ENCODE peak calls at places on chromosomes 7 and 10, in ten cellular contexts. One of them, this sample, is unnamed. For H3K4me1, the result is how much of the 10 kb centered on the place peaks cover.

GRCh38 chr10:18104223-18104872 is 35.9 kb upstream of the CACNB2 start:
- DNase-seq in ovary: peak
- DNase-seq in psoas muscle: peak
- DNase-seq in right lobe of liver: peak
- DNase-seq in adrenal gland: peak
- DNase-seq in endodermal cell: peak
- DNase-seq in MM.1S: peak
- DNase-seq in stomach: peak
- DNase-seq in GM23338: peak
- DNase-seq in left lung: no peak
- DNase-seq in this sample: peak

GRCh38 chr10:124642076-124642710 is 102.0 kb downstream of the FAM53B start:
- DNase-seq in stomach: no peak
- DNase-seq in endodermal cell: no peak
- DNase-seq in MM.1S: no peak
- DNase-seq in adrenal gland: no peak
- DNase-seq in GM23338: no peak
- DNase-seq in left lung: peak
- DNase-seq in psoas muscle: no peak
- DNase-seq in ovary: no peak
- DNase-seq in right lobe of liver: no peak
- DNase-seq in this sample: no peak

GRCh38 chr7:30896041-30896440 is 15.6 kb upstream of the AQP1 start:
- DNase-seq in stomach: no peak
- DNase-seq in left lung: no peak
- DNase-seq in psoas muscle: no peak
- DNase-seq in ovary: no peak
- DNase-seq in endodermal cell: no peak
- DNase-seq in GM23338: no peak
- DNase-seq in right lobe of liver: no peak
- DNase-seq in MM.1S: no peak
- DNase-seq in adrenal gland: no peak
- DNase-seq in this sample: no peak

GRCh38 chr7:20647908-20648776 is 32.7 kb downstream of the ABCB5 start:
- DNase-seq in GM23338: peak
- DNase-seq in stomach: no peak
- DNase-seq in endodermal cell: peak
- DNase-seq in psoas muscle: no peak
- DNase-seq in right lobe of liver: no peak
- DNase-seq in ovary: no peak
- DNase-seq in MM.1S: peak
- DNase-seq in adrenal gland: no peak
- DNase-seq in left lung: no peak
- DNase-seq in this sample: peak

GRCh38 chr7:1848013-1848640 is 178.1 kb downstream of the ELFN1 start:
- DNase-seq in ovary: no peak
- DNase-seq in left lung: peak
- DNase-seq in GM23338: no peak
- DNase-seq in endodermal cell: peak
- DNase-seq in right lobe of liver: peak
- DNase-seq in psoas muscle: peak
- DNase-seq in MM.1S: no peak
- DNase-seq in adrenal gland: no peak
- DNase-seq in stomach: no peak
- DNase-seq in this sample: no peak

GRCh38 chr10:5685764-5686240 is 1.2 kb downstream of the TASOR2 start:
- DNase-seq in endodermal cell: no peak
- DNase-seq in stomach: no peak
- DNase-seq in MM.1S: no peak
- DNase-seq in ovary: no peak
- DNase-seq in adrenal gland: no peak
- DNase-seq in GM23338: no peak
- DNase-seq in left lung: no peak
- DNase-seq in right lobe of liver: no peak
- DNase-seq in psoas muscle: no peak
- DNase-seq in this sample: no peak

GRCh38 chr10:95500649-95501048 is 60.5 kb downstream of the SORBS1 start:
- DNase-seq in psoas muscle: no peak
- DNase-seq in stomach: no peak
- DNase-seq in left lung: no peak
- DNase-seq in right lobe of liver: no peak
- DNase-seq in ovary: no peak
- DNase-seq in adrenal gland: no peak
- DNase-seq in endodermal cell: no peak
- DNase-seq in GM23338: no peak
- DNase-seq in MM.1S: no peak
- DNase-seq in this sample: no peak

GRCh38 chr10:123746927-123747326 is 80.8 kb downstream of the GPR26 start:
- DNase-seq in right lobe of liver: no peak
- DNase-seq in ovary: no peak
- DNase-seq in adrenal gland: no peak
- DNase-seq in GM23338: peak
- DNase-seq in left lung: no peak
- DNase-seq in MM.1S: no peak
- DNase-seq in stomach: no peak
- DNase-seq in psoas muscle: no peak
- DNase-seq in endodermal cell: peak
- DNase-seq in this sample: no peak

GRCh38 chr7:138607216-138608126 is 93.7 kb downstream of the SVOPL start:
- DNase-seq in GM23338: no peak
- DNase-seq in ovary: no peak
- DNase-seq in MM.1S: no peak
- DNase-seq in adrenal gland: no peak
- DNase-seq in endodermal cell: no peak
- DNase-seq in psoas muscle: no peak
- DNase-seq in stomach: no peak
- DNase-seq in left lung: no peak
- DNase-seq in right lobe of liver: no peak
- DNase-seq in this sample: no peak

GRCh38 chr7:15441915-15442314 is 119.9 kb downstream of the AGMO start:
- DNase-seq in MM.1S: no peak
- DNase-seq in GM23338: no peak
- DNase-seq in left lung: no peak
- DNase-seq in endodermal cell: no peak
- DNase-seq in adrenal gland: no peak
- DNase-seq in stomach: no peak
- DNase-seq in psoas muscle: no peak
- DNase-seq in right lobe of liver: no peak
- DNase-seq in ovary: no peak
- DNase-seq in this sample: no peak

GRCh38 chr7:96221888-96222287 is 100.0 kb downstream of the SLC25A13 start:
- DNase-seq in left lung: no peak
- DNase-seq in GM23338: no peak
- DNase-seq in psoas muscle: no peak
- DNase-seq in endodermal cell: no peak
- DNase-seq in stomach: no peak
- DNase-seq in MM.1S: no peak
- DNase-seq in ovary: no peak
- DNase-seq in right lobe of liver: no peak
- DNase-seq in adrenal gland: no peak
- DNase-seq in this sample: no peak

GRCh38 chr7:130356121-130356759 is 11.6 kb downstream of the CPA5 start:
- DNase-seq in endodermal cell: peak
- DNase-seq in psoas muscle: peak
- DNase-seq in GM23338: peak
- DNase-seq in right lobe of liver: no peak
- DNase-seq in adrenal gland: no peak
- DNase-seq in MM.1S: no peak
- DNase-seq in left lung: peak
- DNase-seq in ovary: peak
- DNase-seq in stomach: no peak
- DNase-seq in this sample: no peak

GRCh38 chr7:71784781-71785180 is 627.4 kb downstream of the CALN1 start:
- DNase-seq in adrenal gland: no peak
- DNase-seq in MM.1S: no peak
- DNase-seq in endodermal cell: no peak
- DNase-seq in stomach: no peak
- DNase-seq in left lung: no peak
- DNase-seq in psoas muscle: no peak
- DNase-seq in ovary: no peak
- DNase-seq in GM23338: no peak
- DNase-seq in right lobe of liver: no peak
- DNase-seq in this sample: no peak

GRCh38 chr7:27945356-27945755 is 205.4 kb downstream of the TAX1BP1 start:
- DNase-seq in endodermal cell: no peak
- DNase-seq in stomach: no peak
- DNase-seq in MM.1S: no peak
- DNase-seq in GM23338: no peak
- DNase-seq in right lobe of liver: no peak
- DNase-seq in psoas muscle: no peak
- DNase-seq in left lung: no peak
- DNase-seq in adrenal gland: no peak
- DNase-seq in ovary: no peak
- DNase-seq in this sample: no peak

DNA sequence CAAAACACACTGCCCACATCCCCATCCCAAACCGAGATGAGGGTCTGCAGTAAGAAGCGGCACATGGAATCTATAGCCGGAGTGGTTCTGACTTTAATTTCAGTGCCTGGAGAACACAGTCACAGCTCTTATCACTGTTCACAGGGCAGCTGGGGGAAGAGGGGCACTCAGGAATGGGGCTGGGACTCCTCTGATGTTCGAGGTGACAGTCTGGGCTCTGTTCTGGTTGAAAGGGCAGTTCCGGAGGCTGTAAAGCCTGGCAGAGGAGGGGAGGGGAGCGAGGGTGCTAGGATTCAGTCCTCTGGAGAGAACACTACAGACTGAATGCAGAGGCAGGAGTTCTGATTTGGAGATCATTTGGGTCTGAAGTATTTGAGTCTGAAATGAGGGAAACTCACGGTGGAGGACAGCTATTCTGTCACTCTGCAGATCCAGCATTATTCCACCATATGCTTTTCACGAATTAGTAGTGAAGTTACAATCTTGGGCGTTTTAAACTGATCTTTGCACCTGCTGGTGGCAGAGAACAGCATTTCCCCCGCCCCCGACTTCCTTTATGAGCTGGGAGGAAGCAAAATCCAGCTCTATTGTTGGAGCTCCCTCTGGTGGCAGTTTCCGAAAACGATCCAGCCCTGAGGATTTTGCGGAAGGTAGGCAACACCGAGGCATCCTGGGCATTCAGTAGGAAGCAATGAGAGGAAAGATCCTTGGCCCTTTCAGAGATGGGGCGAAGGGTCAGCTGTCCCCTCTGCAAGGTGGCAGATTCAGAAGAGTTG is 22.7 kb upstream of the KCNK18 start:
- DNase-seq in MM.1S: peak
- DNase-seq in psoas muscle: peak
- DNase-seq in left lung: peak
- DNase-seq in right lobe of liver: peak
- DNase-seq in ovary: peak
- DNase-seq in adrenal gland: peak
- DNase-seq in GM23338: peak
- DNase-seq in stomach: peak
- DNase-seq in endodermal cell: peak
- DNase-seq in this sample: no peak
- H3K4me3 ChIP-seq in MM.1S: peak
- H3K4me3 ChIP-seq in psoas muscle: peak
- H3K4me3 ChIP-seq in left lung: peak
- H3K4me3 ChIP-seq in right lobe of liver: peak
- H3K4me3 ChIP-seq in ovary: peak
- H3K4me3 ChIP-seq in adrenal gland: peak
- H3K4me3 ChIP-seq in GM23338: peak
- H3K4me3 ChIP-seq in stomach: peak
- H3K4me3 ChIP-seq in endodermal cell: peak
- H3K4me3 ChIP-seq in this sample: peak

GRCh38 chr7:128833939-128834310 is 3.7 kb downstream of the FLNC start:
- DNase-seq in adrenal gland: no peak
- DNase-seq in ovary: no peak
- DNase-seq in GM23338: no peak
- DNase-seq in stomach: no peak
- DNase-seq in psoas muscle: no peak
- DNase-seq in right lobe of liver: no peak
- DNase-seq in endodermal cell: no peak
- DNase-seq in MM.1S: no peak
- DNase-seq in left lung: no peak
- DNase-seq in this sample: no peak
- H3K4me1 ChIP-seq in adrenal gland: under half
- H3K4me1 ChIP-seq in ovary: under half
- H3K4me1 ChIP-seq in GM23338: under half
- H3K4me1 ChIP-seq in stomach: under half
- H3K4me1 ChIP-seq in psoas muscle: under half
- H3K4me1 ChIP-seq in right lobe of liver: under half
- H3K4me1 ChIP-seq in endodermal cell: under half
- H3K4me1 ChIP-seq in MM.1S: under half
- H3K4me1 ChIP-seq in left lung: under half
- H3K4me1 ChIP-seq in this sample: under half

GRCh38 chr7:65338346-65338745 is 35.3 kb upstream of the ZNF92 start:
- DNase-seq in MM.1S: no peak
- DNase-seq in adrenal gland: no peak
- DNase-seq in right lobe of liver: no peak
- DNase-seq in ovary: no peak
- DNase-seq in stomach: no peak
- DNase-seq in GM23338: no peak
- DNase-seq in left lung: no peak
- DNase-seq in endodermal cell: peak
- DNase-seq in psoas muscle: no peak
- DNase-seq in this sample: no peak

GRCh38 chr7:65342723-65343629 is 30.7 kb upstream of the ZNF92 start:
- DNase-seq in endodermal cell: no peak
- DNase-seq in MM.1S: no peak
- DNase-seq in stomach: no peak
- DNase-seq in GM23338: no peak
- DNase-seq in right lobe of liver: no peak
- DNase-seq in left lung: no peak
- DNase-seq in adrenal gland: no peak
- DNase-seq in psoas muscle: no peak
- DNase-seq in ovary: no peak
- DNase-seq in this sample: no peak

DNA sequence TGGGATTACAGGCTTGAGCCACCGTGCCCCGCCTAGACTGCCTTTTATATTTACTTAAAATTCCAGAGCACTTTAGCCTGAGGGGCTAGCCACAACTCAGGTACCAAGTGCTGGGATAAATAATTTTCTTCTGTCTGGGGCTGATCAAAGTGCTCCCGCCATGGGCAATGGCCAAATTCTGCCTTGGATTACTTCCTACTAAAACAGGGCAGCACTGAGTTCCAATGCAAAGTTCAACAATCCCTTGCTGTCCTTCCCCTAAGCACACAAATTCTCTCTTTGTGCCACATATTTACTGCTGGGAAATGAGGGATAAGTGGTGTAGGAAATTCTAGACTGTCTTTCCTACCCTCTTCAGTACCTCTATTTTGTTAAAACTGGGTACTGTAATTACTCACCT is 34.4 kb upstream of the ZNF92 start:
- DNase-seq in psoas muscle: no peak
- DNase-seq in endodermal cell: no peak
- DNase-seq in MM.1S: no peak
- DNase-seq in adrenal gland: no peak
- DNase-seq in right lobe of liver: peak
- DNase-seq in left lung: no peak
- DNase-seq in stomach: no peak
- DNase-seq in ovary: no peak
- DNase-seq in GM23338: no peak
- DNase-seq in this sample: no peak
- H3K4me3 ChIP-seq in psoas muscle: no peak
- H3K4me3 ChIP-seq in endodermal cell: no peak
- H3K4me3 ChIP-seq in MM.1S: no peak
- H3K4me3 ChIP-seq in adrenal gland: no peak
- H3K4me3 ChIP-seq in right lobe of liver: no peak
- H3K4me3 ChIP-seq in left lung: no peak
- H3K4me3 ChIP-seq in stomach: no peak
- H3K4me3 ChIP-seq in ovary: no peak
- H3K4me3 ChIP-seq in GM23338: no peak
- H3K4me3 ChIP-seq in this sample: no peak

GRCh38 chr7:35805876-35806275 is 5.0 kb downstream of the SEPTIN7 start:
- DNase-seq in GM23338: no peak
- DNase-seq in endodermal cell: no peak
- DNase-seq in left lung: no peak
- DNase-seq in psoas muscle: no peak
- DNase-seq in adrenal gland: no peak
- DNase-seq in MM.1S: no peak
- DNase-seq in stomach: no peak
- DNase-seq in ovary: no peak
- DNase-seq in right lobe of liver: no peak
- DNase-seq in this sample: no peak
- H3K4me1 ChIP-seq in GM23338: under half
- H3K4me1 ChIP-seq in endodermal cell: under half
- H3K4me1 ChIP-seq in left lung: under half
- H3K4me1 ChIP-seq in psoas muscle: half or more
- H3K4me1 ChIP-seq in adrenal gland: under half
- H3K4me1 ChIP-seq in MM.1S: under half
- H3K4me1 ChIP-seq in stomach: half or more
- H3K4me1 ChIP-seq in ovary: under half
- H3K4me1 ChIP-seq in right lobe of liver: under half
- H3K4me1 ChIP-seq in this sample: under half

This sample was measured in iPS DF 6.9.